ENCODE peak calls at places on chromosome 15, in four cellular contexts. L is activated naive CD8-positive, alpha-beta T cell treated with anti-CD3 and anti-CD28 coated beads for 36 hours; H is mucosa of gallbladder; A is AG20443. Q is an unnamed sample.

GRCh38 chr15:41105348-41106334 is 10.4 kb downstream of the INO80 start:
- DNase-seq in H (no peak), L (no peak), A (no peak), Q (no peak)

GRCh38 chr15:38526158-38526557 is 38.5 kb downstream of the RASGRP1 start:
- DNase-seq in L (no peak), H (no peak), A (no peak), Q (no peak)

GRCh38 chr15:97729270-97729669 is 231.2 kb upstream of the ARRDC4 start:
- DNase-seq in H (no peak), A (no peak), L (no peak), Q (peak)

GRCh38 chr15:90266485-90266884 is 1.0 kb downstream of the NGRN start:
- DNase-seq in A (no peak), H (no peak), L (no peak), Q (peak)

GRCh38 chr15:90295270-90295648 is 29.8 kb downstream of the NGRN start:
- DNase-seq in L (no peak), H (no peak), A (no peak), Q (no peak)

GRCh38 chr15:92907880-92908279 is 7.8 kb downstream of the CHD2 start:
- DNase-seq in A (peak), H (peak), L (no peak), Q (peak)

GRCh38 chr15:77039817-77040216 is 31.1 kb downstream of the TSPAN3 start:
- DNase-seq in L (no peak), H (no peak), A (no peak), Q (no peak)

GRCh38 chr15:38496151-38496550 is 42.2 kb downstream of the FAM98B start:
- DNase-seq in H (no peak), L (no peak), A (no peak), Q (no peak)

GRCh38 chr15:54576303-54576935 is 598.2 kb downstream of the UNC13C start:
- DNase-seq in H (no peak), A (no peak), L (no peak), Q (no peak)

GRCh38 chr15:80596521-80596976 is 98.6 kb upstream of the ABHD17C start:
- DNase-seq in A (no peak), L (no peak), H (peak), Q (no peak)

GRCh38 chr15:100111103-100112060 is 230.4 kb downstream of the ADAMTS17 start:
- DNase-seq in A (peak), H (peak), L (peak), Q (no peak)

GRCh38 chr15:67019069-67019468 is 46.3 kb upstream of the SMAD3 start:
- DNase-seq in A (no peak), H (no peak), L (no peak), Q (no peak)

GRCh38 chr15:47293763-47294162 is 423.5 kb upstream of the SEMA6D start:
- DNase-seq in L (no peak), A (peak), H (peak), Q (no peak)

GRCh38 chr15:64267331-64267973 is 88.5 kb downstream of the CSNK1G1 start:
- DNase-seq in A (no peak), H (no peak), L (no peak), Q (no peak)

GRCh38 chr15:101332061-101332467 is 37.0 kb upstream of the SNRPA1 start:
- DNase-seq in L (no peak), H (no peak), A (no peak), Q (no peak)

GRCh38 chr15:49889525-49889924 is 229.5 kb downstream of the ATP8B4 start:
- DNase-seq in A (no peak), H (no peak), L (no peak), Q (no peak)

GRCh38 chr15:68821190-68821897 is 649 bp upstream of the ANP32A start:
- DNase-seq in L (peak), H (no peak), A (no peak), Q (peak)